ENCODE peak calls at places on chromosomes 13 and 19, in five cellular contexts. A is A549, K is K562, M is endothelial cell of umbilical vein, S is HepG2. U is an unnamed sample.

GRCh38 chr19:50777830-50778303 is 7.6 kb downstream of the GPR32 start:
- DNase-seq in A (peak; percentile 71), K (peak; percentile 55), M (no peak), S (no peak), U (peak; percentile 75)

GRCh38 chr13:30257433-30258099 is 49.8 kb downstream of the KATNAL1 start:
- DNase-seq in A (no peak), K (no peak), M (no peak), S (no peak), U (no peak)

GRCh38 chr19:1725100-1726064 is 27.9 kb upstream of the ONECUT3 start:
- DNase-seq in A (no peak), K (peak; percentile 88), M (peak; percentile 36), S (peak; percentile 25), U (no peak)

GRCh38 chr19:10372698-10373097 is 7.7 kb downstream of the TYK2 start:
- DNase-seq in A (no peak), K (no peak), M (no peak), S (no peak), U (peak; percentile 100)

GRCh38 chr13:100650321-100650720 is 24.3 kb downstream of the TMTC4 start:
- DNase-seq in A (no peak), K (no peak), M (no peak), S (no peak), U (no peak)

GRCh38 chr19:839146-839872 is 1.5 kb upstream of the PRTN3 start:
- DNase-seq in A (no peak), K (no peak), M (no peak), S (no peak), U (peak; percentile 82)

GRCh38 chr19:10852941-10853340 is 4.7 kb downstream of the C19orf38 start:
- DNase-seq in A (no peak), K (no peak), M (no peak), S (no peak), U (no peak)

GRCh38 chr13:40776681-40777165 is 5.7 kb upstream of the MRPS31 start:
- DNase-seq in A (no peak), K (peak; percentile 32), M (peak; percentile 18), S (no peak), U (peak; percentile 92)

GRCh38 chr19:29605653-29606419 is at the start of gene POP4:
- DNase-seq in A (peak; percentile 98), K (peak; percentile 98), M (peak; percentile 95), S (peak; percentile 90), U (peak; percentile 91)

GRCh38 chr19:48970923-48971395 is 5.8 kb downstream of the FTL start:
- DNase-seq in A (peak; percentile 88), K (peak; percentile 93), M (peak; percentile 81), S (peak; percentile 57), U (peak; percentile 86)

GRCh38 chr13:76886005-76886291 is 257 bp downstream of the KCTD12 start:
- DNase-seq in A (no peak), K (no peak), M (no peak), S (no peak), U (no peak)

GRCh38 chr13:76884167-76884566 is 2.0 kb downstream of the KCTD12 start:
- DNase-seq in A (no peak), K (no peak), M (peak; percentile 79), S (no peak), U (peak; percentile 30)

GRCh38 chr13:76885203-76886004 is 801 bp downstream of the KCTD12 start:
- DNase-seq in A (peak; percentile 66), K (peak; percentile 23), M (peak; percentile 82), S (no peak), U (peak; percentile 74)

GRCh38 chr13:76886292-76887061 is at the start of gene KCTD12:
- DNase-seq in A (peak; percentile 72), K (peak; percentile 71), M (peak; percentile 91), S (no peak), U (peak; percentile 83)

DNA sequence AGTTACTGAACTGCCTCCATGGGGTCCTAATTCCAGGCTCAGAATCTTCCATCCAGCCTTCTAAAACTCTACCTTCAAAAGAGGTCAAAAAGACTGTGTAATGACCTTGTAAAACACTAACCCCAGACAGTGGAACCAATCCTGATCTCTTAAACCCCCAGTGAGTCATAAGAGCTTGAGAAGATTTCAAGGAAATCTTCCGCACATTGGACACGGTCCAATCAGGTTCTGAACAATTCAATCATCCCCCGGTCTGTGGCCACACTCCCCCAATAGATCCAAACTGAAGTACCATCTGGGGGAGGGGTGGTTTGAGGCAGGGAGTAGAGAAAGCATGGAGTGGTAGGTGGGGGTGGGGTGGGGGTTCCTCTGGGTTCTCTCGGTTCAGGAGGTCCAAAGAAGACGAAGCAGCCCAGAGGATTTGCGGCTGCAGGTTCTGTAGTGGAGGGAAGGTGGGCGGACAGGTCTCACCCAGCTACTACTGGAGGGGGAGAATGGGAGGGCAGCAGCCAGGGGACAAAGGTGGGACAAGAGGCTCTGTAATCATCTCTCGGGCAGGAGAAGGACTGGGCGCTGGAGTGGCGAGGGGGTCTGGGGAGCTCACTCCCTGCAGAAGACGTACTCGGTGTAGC is 1.5 kb downstream of the KCTD12 start:
- DNase-seq in A (no peak), K (no peak), M (peak; percentile 64), S (no peak), U (peak; percentile 41)
- TF ChIP-seq MYC in A (no peak), K (no peak), M (no peak), S (no peak), U (no peak)

GRCh38 chr19:41230067-41230857 is 11.2 kb downstream of the AXL start:
- DNase-seq in A (no peak), K (no peak), M (no peak), S (no peak), U (no peak)
- TF ChIP-seq CTCF in A (no peak), K (no peak), M (no peak), S (no peak), U (no peak)

GRCh38 chr19:6062274-6062673 is 48.0 kb downstream of the RFX2 start:
- DNase-seq in A (no peak), K (peak; percentile 33), M (peak; percentile 99), S (no peak), U (peak; percentile 91)

GRCh38 chr19:6059996-6060599 is 50.2 kb downstream of the RFX2 start:
- DNase-seq in A (no peak), K (no peak), M (no peak), S (no peak), U (no peak)

GRCh38 chr19:6062961-6063575 is 47.2 kb downstream of the RFX2 start:
- DNase-seq in A (no peak), K (no peak), M (no peak), S (no peak), U (no peak)

GRCh38 chr19:6060600-6061391 is 49.5 kb downstream of the RFX2 start:
- DNase-seq in A (no peak), K (peak; percentile 94), M (peak; percentile 61), S (no peak), U (peak; percentile 75)

DNA sequence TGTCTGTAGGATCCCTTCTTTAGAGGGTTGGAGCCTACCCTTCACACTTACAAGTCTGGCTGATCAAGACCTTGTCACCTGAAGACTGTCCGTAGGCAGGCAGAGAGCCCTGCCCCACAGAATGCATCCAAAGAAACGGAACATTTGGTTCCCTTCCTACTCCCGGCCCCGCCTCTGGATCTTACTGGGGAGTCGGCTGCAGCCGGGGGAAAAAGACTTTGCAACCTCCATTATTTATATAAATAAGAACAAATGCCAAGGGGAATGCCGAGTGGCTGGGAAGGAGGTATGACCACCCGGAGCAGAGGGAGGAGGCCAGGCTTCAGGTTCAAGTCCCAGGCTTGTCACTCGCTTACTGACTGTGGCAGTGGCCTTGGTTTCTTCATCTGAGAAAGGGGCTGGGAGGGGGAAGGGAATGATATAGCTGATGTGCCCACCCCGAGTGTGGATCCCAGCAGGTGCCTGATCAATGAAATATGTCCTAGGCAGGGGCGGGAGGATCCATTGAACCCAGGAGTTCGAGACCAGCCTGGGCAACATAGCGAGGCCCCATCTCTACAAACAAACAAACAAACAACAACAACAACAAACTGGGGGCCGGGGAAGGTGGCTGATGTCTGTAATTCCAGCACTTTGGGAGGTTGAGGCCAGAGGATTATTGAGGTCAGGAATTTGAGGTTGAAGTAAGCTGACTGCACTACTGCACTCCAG is 48.7 kb downstream of the RFX2 start:
- DNase-seq in A (no peak), K (no peak), M (peak; percentile 31), S (no peak), U (no peak)
- H3K4me3 ChIP-seq in A (no peak overlapping the region), K (no peak overlapping the region), M (no peak overlapping the region), S (no peak overlapping the region), U (no peak overlapping the region)

DNA sequence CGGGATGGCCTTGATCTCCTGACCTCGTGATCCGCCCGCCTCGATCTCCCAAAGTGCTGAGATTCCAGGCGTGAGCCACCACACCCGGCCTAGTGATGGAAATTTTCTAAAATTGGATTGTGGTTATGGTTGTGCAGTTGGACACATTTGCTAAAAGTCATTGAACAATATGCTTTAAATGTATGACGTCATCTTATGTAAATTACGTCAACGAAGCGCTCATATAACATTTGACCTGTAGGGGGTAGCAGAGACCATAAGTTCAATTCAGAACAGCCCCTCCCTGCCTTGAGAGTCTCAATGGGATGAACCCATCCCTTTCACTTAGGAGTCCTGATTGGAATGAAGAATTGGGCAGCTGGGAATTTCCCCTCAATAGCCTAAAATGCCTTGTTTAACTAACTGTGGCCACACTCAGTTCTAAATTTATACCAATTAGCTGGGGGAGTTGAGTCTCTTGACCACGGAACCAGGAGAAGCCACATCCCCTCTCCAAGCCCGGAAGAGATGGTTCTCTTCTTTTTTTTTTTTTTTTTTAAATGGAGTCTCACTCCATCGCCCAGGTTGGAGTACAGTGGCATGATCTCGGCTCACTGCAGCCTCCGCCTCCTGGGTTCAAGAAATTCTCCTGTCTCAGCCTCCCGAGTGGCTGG is 15.2 kb upstream of the TLE6 start:
- DNase-seq in A (peak; percentile 66), K (peak; percentile 81), M (peak; percentile 89), S (peak; percentile 70), U (peak; percentile 68)
- TF ChIP-seq MYC in A (no peak), K (no peak), M (no peak), S (no peak), U (no peak)

GRCh38 chr13:34941835-34942731 is at the start of gene NBEA:
- DNase-seq in A (peak; percentile 76), K (peak; percentile 34), M (peak; percentile 80), S (peak; percentile 19), U (peak; percentile 7)
- TF ChIP-seq CTCF in A (no peak), K (no peak), M (no peak), S (peak; percentile 33), U (no peak)

U was measured in NB4.